ENCODE peak calls at places on chromosomes 6 and 20, in ten cellular contexts. N is naive B cell; K is left cardiac atrium; O is cardiac muscle cell; V is posterior cingulate gyrus; Q is T-helper 9 cell; X is activated effector memory CD4-positive, alpha-beta T cell treated with anti-CD3 and anti-CD28 coated beads, Interleukin-2, amount 50 U/mL, for 16 hours; A is BE2C; G is glutamatergic neuron; M is stimulated activated CD4-positive, alpha-beta T cell treated with anti-CD3 and anti-CD28 coated beads, TNF-alpha, amount 100 ng/mL, for 24 hours. B is an unnamed sample.
A peak's percentile ranks its signal among the peaks of the same experiment; 100 is the strongest.

GRCh38 chr6:165823609-165824326 is 160.7 kb upstream of the PDE10A start:
- DNase-seq in N (no peak), K (no peak), O (no peak), V (no peak), Q (no peak), X (no peak), A (no peak), G (no peak), M (no peak), B (no peak)

GRCh38 chr20:31833130-31833930 is 12.1 kb downstream of the FOXS1 start:
- DNase-seq in N (peak; percentile 32), K (peak; percentile 68), O (peak; percentile 60), V (peak; percentile 43), Q (peak; percentile 55), X (peak; percentile 88), A (peak; percentile 82), G (peak; percentile 100), M (peak; percentile 40), B (peak; percentile 74)

GRCh38 chr6:132675749-132676148 is 16.8 kb upstream of the TAAR1 start:
- DNase-seq in N (no peak), K (no peak), O (no peak), V (no peak), Q (no peak), X (no peak), A (no peak), G (no peak), M (no peak), B (no peak)

GRCh38 chr6:115091461-115091860 is 748.6 kb upstream of the HS3ST5 start:
- DNase-seq in N (no peak), K (no peak), O (no peak), V (no peak), Q (no peak), X (no peak), A (no peak), G (no peak), M (no peak), B (no peak)

GRCh38 chr20:56653221-56653620 is 24.1 kb downstream of the TFAP2C start:
- DNase-seq in N (no peak), K (no peak), O (no peak), V (no peak), Q (no peak), X (no peak), A (no peak), G (no peak), M (no peak), B (no peak)

GRCh38 chr20:47280668-47281067 is 75.8 kb downstream of the ZMYND8 start:
- DNase-seq in N (no peak), K (no peak), O (no peak), V (no peak), Q (no peak), X (no peak), A (no peak), G (no peak), M (no peak), B (no peak)

GRCh38 chr20:51385941-51386530 is 156.5 kb downstream of the NFATC2 start:
- DNase-seq in N (no peak), K (no peak), O (peak; percentile 62), V (no peak), Q (peak; percentile 14), X (peak; percentile 70), A (peak; percentile 25), G (no peak), M (peak; percentile 8), B (no peak)

GRCh38 chr6:35486005-35486925 is 10.6 kb downstream of the TEAD3 start:
- DNase-seq in N (no peak), K (peak; percentile 67), O (peak; percentile 81), V (no peak), Q (no peak), X (no peak), A (no peak), G (peak; percentile 55), M (no peak), B (peak; percentile 84)

GRCh38 chr20:5642155-5642981 is 107.8 kb upstream of the SHLD1 start:
- DNase-seq in N (no peak), K (no peak), O (peak; percentile 86), V (no peak), Q (no peak), X (no peak), A (no peak), G (no peak), M (no peak), B (peak; percentile 66)

B was measured in lower lobe of right lung.